ENCODE peak calls at places on chromosomes 11 and 22, in eight cellular contexts. B is pancreas; G is heart left ventricle; C is adrenal gland; H is omental fat pad; O is stimulated activated CD4-positive, alpha-beta T cell treated with anti-CD3 and anti-CD28 coated beads, Interleukin-4, amount 100 ng/mL, for 48 hours; L is testis; V is foreskin fibroblast. U is an unnamed sample.

GRCh38 chr11:6812391-6813005 is 13.0 kb upstream of the OR6A2 start:
- DNase-seq in B (peak), G (no peak), C (no peak), H (no peak), O (peak), L (peak), V (peak), U (peak)

GRCh38 chr11:118215262-118215661 is 9.5 kb downstream of the JAML start:
- DNase-seq in B (no peak), G (no peak), C (no peak), H (no peak), O (no peak), L (no peak), V (no peak), U (no peak)

GRCh38 chr11:78313181-78313788 is 104.3 kb downstream of the GAB2 start:
- DNase-seq in B (peak), G (peak), C (peak), H (no peak), O (no peak), L (no peak), V (peak), U (peak)

GRCh38 chr11:90204832-90205646 is 17.8 kb downstream of the CHORDC1 start:
- DNase-seq in B (no peak), G (no peak), C (no peak), H (no peak), O (no peak), L (peak), V (peak), U (peak)

GRCh38 chr11:7889985-7890384 is 41.1 kb downstream of the OR10A6 start:
- DNase-seq in B (no peak), G (no peak), C (no peak), H (no peak), O (no peak), L (no peak), V (no peak), U (no peak)

GRCh38 chr11:108027057-108027456 is 18.4 kb downstream of the CUL5 start:
- DNase-seq in B (no peak), G (no peak), C (no peak), H (no peak), O (no peak), L (no peak), V (no peak), U (no peak)

GRCh38 chr11:128582496-128583366 is 4.6 kb downstream of the ETS1 start:
- DNase-seq in B (peak), G (peak), C (no peak), H (peak), O (no peak), L (no peak), V (peak), U (peak)

GRCh38 chr11:74019860-74020259 is 11.0 kb upstream of the UCP3 start:
- DNase-seq in B (no peak), G (no peak), C (peak), H (no peak), O (peak), L (no peak), V (no peak), U (no peak)

GRCh38 chr11:109957000-109957399 is 136.2 kb upstream of the ZC3H12C start:
- DNase-seq in B (no peak), G (no peak), C (no peak), H (no peak), O (no peak), L (no peak), V (no peak), U (no peak)

GRCh38 chr22:45720875-45721378 is 49.3 kb downstream of the ATXN10 start:
- DNase-seq in B (no peak), G (no peak), C (no peak), H (no peak), O (no peak), L (no peak), V (no peak), U (no peak)

GRCh38 chr11:959608-960007 is 33.9 kb downstream of the AP2A2 start:
- DNase-seq in B (no peak), G (no peak), C (no peak), H (no peak), O (no peak), L (no peak), V (no peak), U (no peak)

GRCh38 chr22:20577045-20577444 is 69.6 kb downstream of the MED15 start:
- DNase-seq in B (no peak), G (no peak), C (no peak), H (no peak), O (no peak), L (no peak), V (no peak), U (no peak)

GRCh38 chr11:31818874-31819331 is 7.8 kb upstream of the PAX6 start:
- DNase-seq in B (no peak), G (no peak), C (no peak), H (no peak), O (no peak), L (no peak), V (no peak), U (no peak)

GRCh38 chr11:84289381-84289906 is 1003.3 kb upstream of the CCDC90B start:
- DNase-seq in B (no peak), G (no peak), C (no peak), H (no peak), O (no peak), L (no peak), V (peak), U (no peak)

GRCh38 chr11:57197762-57198161 is 16.0 kb downstream of the LRRC55 start:
- DNase-seq in B (no peak), G (no peak), C (no peak), H (no peak), O (no peak), L (no peak), V (no peak), U (no peak)

GRCh38 chr11:95364324-95365295 is 133.6 kb upstream of the SESN3 start:
- DNase-seq in B (no peak), G (no peak), C (no peak), H (no peak), O (no peak), L (no peak), V (no peak), U (no peak)

GRCh38 chr11:35944503-35945136 is 758 bp downstream of the LDLRAD3 start:
- DNase-seq in B (no peak), G (no peak), C (no peak), H (no peak), O (no peak), L (no peak), V (no peak), U (peak)

GRCh38 chr11:85062626-85063025 is 564.5 kb downstream of the DLG2 start:
- DNase-seq in B (no peak), G (no peak), C (no peak), H (no peak), O (no peak), L (no peak), V (no peak), U (no peak)

GRCh38 chr22:30490399-30490798 is 15.1 kb downstream of the SEC14L4 start:
- DNase-seq in B (no peak), G (no peak), C (no peak), H (no peak), O (no peak), L (no peak), V (no peak), U (no peak)

GRCh38 chr22:46147471-46148267 is 2.7 kb upstream of the PPARA start:
- DNase-seq in B (peak), G (no peak), C (peak), H (no peak), O (no peak), L (no peak), V (no peak), U (no peak)

GRCh38 chr22:32175751-32176644 is 16.9 kb upstream of the C22orf42 start:
- DNase-seq in B (no peak), G (no peak), C (no peak), H (no peak), O (no peak), L (no peak), V (no peak), U (no peak)

GRCh38 chr22:35138521-35138920 is 72.6 kb downstream of the ISX start:
- DNase-seq in B (no peak), G (no peak), C (no peak), H (no peak), O (no peak), L (no peak), V (no peak), U (no peak)

GRCh38 chr11:94100253-94100652 is 28.4 kb upstream of the PANX1 start:
- DNase-seq in B (no peak), G (no peak), C (no peak), H (no peak), O (no peak), L (no peak), V (no peak), U (no peak)

GRCh38 chr11:2807276-2807681 is 78.3 kb downstream of the CDKN1C start:
- DNase-seq in B (peak), G (peak), C (peak), H (peak), O (no peak), L (peak), V (no peak), U (no peak)